ENCODE peak calls at places on chromosomes 3 and 15, in six cellular contexts. X is mesenchymal stem cell, K is IMR-90, B is H9, I is trophoblast cell, Q is neuronal stem cell. H is an unnamed sample.

GRCh38 chr3:48934333-48934991 is 15.8 kb downstream of the ARIH2 start:
- DNase-seq in X (no peak), B (no peak), Q (no peak), I (peak), K (no peak), H (no peak)

GRCh38 chr3:31699309-31699953 is 166.7 kb downstream of the STT3B start:
- DNase-seq in Q (no peak), X (no peak), B (no peak), I (no peak), K (no peak), H (no peak)

GRCh38 chr15:41557673-41558399 is 1.2 kb upstream of the TYRO3 start:
- DNase-seq in I (peak), B (peak), K (peak), Q (peak), X (peak), H (peak)

GRCh38 chr3:61981005-61981404 is 392.3 kb downstream of the FEZF2 start:
- DNase-seq in K (no peak), B (no peak), I (no peak), X (no peak), Q (no peak), H (no peak)

GRCh38 chr3:130626021-130626420 is 109.0 kb downstream of the COL6A6 start:
- DNase-seq in I (no peak), X (no peak), Q (no peak), K (peak), B (no peak), H (no peak)

GRCh38 chr3:108487439-108487838 is 23.0 kb downstream of the MYH15 start:
- DNase-seq in I (no peak), X (no peak), K (no peak), Q (no peak), B (no peak), H (no peak)

GRCh38 chr3:81864273-81864672 is 102.8 kb upstream of the GBE1 start:
- DNase-seq in I (no peak), Q (peak), X (peak), K (no peak), B (peak), H (peak)

GRCh38 chr15:74402873-74403589 is 30.7 kb downstream of the SEMA7A start:
- DNase-seq in K (no peak), I (no peak), Q (no peak), B (no peak), X (no peak), H (no peak)

GRCh38 chr3:62614527-62614926 is 241.2 kb upstream of the FEZF2 start:
- DNase-seq in Q (no peak), K (no peak), I (no peak), X (no peak), B (no peak), H (no peak)

GRCh38 chr3:8737301-8737700 is 3.7 kb downstream of the CAV3 start:
- DNase-seq in X (no peak), Q (no peak), K (no peak), I (no peak), B (no peak), H (no peak)

GRCh38 chr3:8736436-8736835 is 2.8 kb downstream of the CAV3 start:
- DNase-seq in Q (no peak), B (no peak), I (no peak), X (no peak), K (no peak), H (no peak)

GRCh38 chr3:8738639-8739038 is 5.0 kb downstream of the CAV3 start:
- DNase-seq in B (no peak), I (no peak), Q (no peak), K (no peak), X (no peak), H (no peak)

GRCh38 chr3:8739757-8740508 is 6.3 kb downstream of the CAV3 start:
- DNase-seq in X (peak), Q (no peak), K (peak), I (peak), B (no peak), H (no peak)

DNA sequence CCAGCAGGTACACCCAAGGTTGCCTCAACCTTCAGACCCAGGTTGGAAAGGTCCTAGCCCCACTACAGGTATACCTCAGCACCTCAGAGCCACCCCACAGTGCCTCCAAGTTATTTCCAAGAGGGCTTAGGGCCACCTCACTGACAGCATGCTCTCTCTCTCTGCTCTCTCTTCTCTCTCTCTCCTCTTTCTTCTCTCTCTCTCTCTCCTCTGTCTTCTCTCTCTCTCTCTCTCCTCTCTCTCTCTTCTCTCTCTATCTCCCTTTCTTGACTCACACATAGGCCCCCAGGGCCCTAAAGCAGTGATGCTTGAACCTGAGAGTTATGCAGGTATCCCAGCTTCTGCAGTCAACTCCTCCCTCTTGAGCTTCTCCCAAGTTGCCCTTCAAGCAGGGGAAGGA is 4.2 kb downstream of the CAV3 start:
- DNase-seq in K (no peak), I (peak), X (no peak), B (no peak), Q (no peak), H (no peak)
- H4K91ac ChIP-seq in K (no peak), I (no peak), X (no peak), B (no peak), Q (peak), H (no peak)

DNA sequence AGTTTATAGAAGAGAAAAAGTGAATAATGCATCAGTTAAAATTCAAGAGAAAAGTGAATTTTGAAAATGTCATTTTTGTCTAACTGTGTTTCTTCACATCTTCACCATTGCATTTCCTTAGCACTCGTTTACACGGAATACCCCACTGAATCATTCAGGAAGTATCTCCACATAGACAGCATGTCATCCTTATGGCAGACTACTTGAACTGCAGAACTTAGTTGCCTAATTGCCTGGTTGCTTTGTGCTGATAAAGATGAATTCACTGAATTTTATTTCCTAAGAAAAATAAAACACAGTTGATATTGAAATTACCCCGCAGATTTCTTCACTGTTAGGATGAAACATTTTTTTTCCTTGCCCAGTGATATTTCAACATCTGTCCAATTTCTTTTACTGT is 627.1 kb downstream of the ROBO1 start:
- DNase-seq in B (no peak), I (peak), K (peak), X (peak), Q (no peak), H (no peak)
- H3K4me2 ChIP-seq in B (no peak), I (no peak), K (no peak), X (no peak), Q (no peak), H (no peak)

GRCh38 chr15:92167413-92167950 is 226.2 kb upstream of the ST8SIA2 start:
- DNase-seq in K (no peak), B (no peak), I (no peak), Q (no peak), X (no peak), H (no peak)

GRCh38 chr15:92166751-92167412 is 226.8 kb upstream of the ST8SIA2 start:
- DNase-seq in X (no peak), B (no peak), K (no peak), Q (no peak), I (no peak), H (no peak)

GRCh38 chr15:92166029-92166428 is 227.7 kb upstream of the ST8SIA2 start:
- DNase-seq in Q (no peak), K (no peak), B (no peak), I (no peak), X (no peak), H (no peak)

GRCh38 chr15:92168284-92168683 is 225.4 kb upstream of the ST8SIA2 start:
- DNase-seq in Q (no peak), I (no peak), B (no peak), X (no peak), K (no peak), H (no peak)

DNA sequence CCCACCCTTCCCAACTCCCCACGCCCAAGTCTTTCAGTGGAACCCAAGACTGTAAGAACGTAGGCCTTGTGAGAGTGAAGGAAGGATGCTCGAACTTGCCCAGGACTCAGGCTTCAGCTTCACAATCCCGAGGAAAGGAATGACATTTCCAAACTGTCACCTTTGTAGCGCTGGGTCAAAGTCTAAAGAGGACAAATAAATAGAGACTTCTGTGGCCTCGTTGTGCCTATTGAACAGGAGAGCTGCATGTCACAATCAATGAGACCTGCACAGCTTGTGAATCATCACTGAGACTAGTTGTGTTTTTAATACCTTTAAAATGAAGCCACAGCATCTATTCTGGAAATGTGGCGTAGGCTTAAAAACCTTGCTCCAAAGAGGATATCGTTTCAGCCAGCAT is 222.8 kb upstream of the ST8SIA2 start:
- DNase-seq in Q (no peak), K (no peak), X (no peak), B (no peak), I (no peak), H (no peak)
- H4K91ac ChIP-seq in Q (no peak), K (no peak), X (no peak), B (no peak), I (no peak), H (no peak)

GRCh38 chr3:174857301-174857700 is 1.8 kb upstream of the NAALADL2 start:
- DNase-seq in X (no peak), K (no peak), B (no peak), Q (no peak), I (no peak), H (no peak)

GRCh38 chr3:174858353-174858752 is 781 bp upstream of the NAALADL2 start:
- DNase-seq in K (no peak), X (no peak), Q (no peak), B (no peak), I (no peak), H (no peak)

GRCh38 chr3:174862101-174862500 is 3.0 kb downstream of the NAALADL2 start:
- DNase-seq in B (peak), Q (no peak), X (no peak), I (peak), K (no peak), H (peak)

GRCh38 chr3:174859109-174859735 is at the start of gene NAALADL2:
- DNase-seq in I (peak), B (no peak), K (no peak), Q (no peak), X (no peak), H (no peak)

GRCh38 chr3:174859756-174860155 is 622 bp downstream of the NAALADL2 start:
- DNase-seq in Q (no peak), I (no peak), B (no peak), K (no peak), X (no peak), H (no peak)
- H3K4me2 ChIP-seq in Q (no peak), I (no peak), B (no peak), K (no peak), X (no peak), H (no peak)

GRCh38 chr3:192861972-192862371 is 55.7 kb downstream of the MB21D2 start:
- DNase-seq in X (no peak), K (no peak), I (no peak), B (no peak), Q (no peak), H (no peak)
- H4K91ac ChIP-seq in X (no peak), K (no peak), I (no peak), B (no peak), Q (no peak), H (no peak)

DNA sequence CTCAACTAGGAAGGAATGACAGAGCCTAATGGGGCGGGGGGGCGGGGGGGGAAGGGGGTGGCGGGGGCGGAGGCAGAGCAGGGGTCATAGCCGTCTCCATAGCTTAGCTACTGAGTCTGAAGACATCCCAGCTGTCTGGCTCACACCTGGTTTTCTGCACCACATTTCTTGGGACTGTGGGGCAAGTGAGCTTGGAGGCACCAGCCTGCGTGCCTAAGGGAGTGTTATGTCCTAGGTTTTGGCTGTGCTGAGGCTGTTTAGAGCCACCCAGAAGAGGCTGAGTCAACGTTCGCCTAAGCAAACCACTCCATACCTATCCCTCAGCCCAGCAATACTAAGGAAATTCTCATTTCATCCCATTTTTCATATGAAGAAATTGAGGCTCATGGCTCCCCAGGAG is 1.4 kb downstream of the IL17RD start:
- DNase-seq in Q (no peak), K (no peak), I (peak), X (no peak), B (no peak), H (no peak)
- H3K4me2 ChIP-seq in Q (peak), K (no peak), I (peak), X (no peak), B (peak), H (peak)

GRCh38 chr3:168828536-168828935 is 732.8 kb upstream of the GOLIM4 start:
- DNase-seq in B (no peak), X (no peak), K (no peak), Q (no peak), I (no peak), H (no peak)

GRCh38 chr3:168828943-168829342 is 733.2 kb upstream of the GOLIM4 start:
- DNase-seq in B (peak), Q (peak), K (no peak), I (no peak), X (no peak), H (no peak)

GRCh38 chr3:168828014-168828413 is 732.3 kb upstream of the GOLIM4 start:
- DNase-seq in X (no peak), K (no peak), Q (no peak), B (no peak), I (no peak), H (no peak)

GRCh38 chr3:168820748-168821445 is 725.2 kb upstream of the GOLIM4 start:
- DNase-seq in I (no peak), Q (no peak), B (no peak), X (no peak), K (no peak), H (no peak)

DNA sequence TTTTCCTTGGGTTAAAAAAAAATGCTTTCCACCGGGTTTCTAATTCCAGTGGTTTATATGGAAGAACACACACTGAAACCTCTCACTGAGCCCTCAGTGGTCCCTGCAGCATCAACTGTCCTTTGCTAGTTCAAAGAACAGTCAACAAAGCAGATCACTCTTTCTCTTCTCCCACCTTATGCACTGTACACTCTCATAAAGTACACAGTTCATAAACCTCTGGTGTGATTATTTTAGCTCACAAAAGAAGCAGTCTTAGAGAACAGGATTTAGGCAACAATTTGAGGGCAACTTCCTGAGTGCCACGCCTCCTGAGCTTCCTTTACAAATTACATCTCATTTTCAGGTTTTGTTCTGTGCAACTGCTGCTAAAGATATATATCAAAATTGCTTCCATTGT is 728.4 kb upstream of the GOLIM4 start:
- DNase-seq in I (no peak), K (no peak), B (no peak), Q (no peak), X (no peak), H (no peak)
- H4K91ac ChIP-seq in I (no peak), K (no peak), B (no peak), Q (no peak), X (no peak), H (no peak)

GRCh38 chr3:67009716-67010115 is 11.6 kb downstream of the KBTBD8 start:
- DNase-seq in B (no peak), Q (no peak), I (no peak), K (no peak), X (no peak), H (no peak)

GRCh38 chr3:67008388-67008787 is 10.3 kb downstream of the KBTBD8 start:
- DNase-seq in K (no peak), Q (no peak), I (no peak), X (no peak), B (no peak), H (no peak)

GRCh38 chr3:67001086-67001861 is 3.2 kb downstream of the KBTBD8 start:
- DNase-seq in B (no peak), Q (no peak), K (no peak), I (no peak), X (no peak), H (no peak)

GRCh38 chr3:67006460-67006859 is 8.4 kb downstream of the KBTBD8 start:
- DNase-seq in I (no peak), B (no peak), Q (no peak), X (peak), K (peak), H (no peak)

DNA sequence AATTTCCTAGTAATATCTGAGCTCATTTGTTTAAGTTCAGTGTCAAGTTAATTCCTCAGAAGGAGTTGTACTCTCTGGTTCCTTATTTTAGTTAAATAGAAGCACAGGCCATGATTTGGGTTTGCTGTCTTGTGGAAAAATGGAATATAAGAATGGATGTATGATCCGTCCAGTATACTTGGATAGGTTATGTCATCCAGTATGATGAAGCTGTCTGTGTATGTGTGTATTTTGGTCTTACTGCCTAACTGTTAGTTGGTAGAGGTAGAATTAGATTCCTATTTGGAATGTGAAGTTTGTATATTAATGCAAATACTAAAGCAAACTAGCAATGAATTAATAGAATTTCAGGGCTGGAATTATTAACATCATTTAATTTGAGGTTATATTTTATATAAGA is 7.9 kb downstream of the KBTBD8 start:
- DNase-seq in B (no peak), X (no peak), Q (no peak), I (no peak), K (no peak), H (no peak)
- H3K4me2 ChIP-seq in B (no peak), X (no peak), Q (no peak), I (no peak), K (peak), H (no peak)

H was measured in H1.